ENCODE peak calls at places on chromosome 10, in four cellular contexts. J, L, U and D are unnamed samples. For H3K4me1 and H3K36me3, the result is how much of the 10 kb centered on the place peaks cover.

GRCh38 chr10:6314620-6315205 is 112.0 kb downstream of the PFKFB3 start:
- DNase-seq in J (no peak), U (no peak), L (no peak), D (no peak)

GRCh38 chr10:119233123-119233820 is 25.9 kb downstream of the GRK5 start:
- DNase-seq in L (no peak), U (no peak), J (no peak), D (no peak)

GRCh38 chr10:126839094-126839761 is 66.0 kb upstream of the DOCK1 start:
- DNase-seq in L (no peak), U (no peak), J (no peak), D (no peak)

GRCh38 chr10:16909271-16909767 is 92.1 kb upstream of the RSU1 start:
- DNase-seq in L (no peak), U (peak), J (no peak), D (no peak)

GRCh38 chr10:27454837-27455236 is 49.3 kb upstream of the RAB18 start:
- DNase-seq in J (no peak), L (no peak), U (no peak), D (no peak)

GRCh38 chr10:126639084-126639483 is 31.4 kb downstream of the C10orf90 start:
- DNase-seq in J (no peak), L (no peak), U (no peak), D (no peak)

GRCh38 chr10:49055231-49055850 is 60.0 kb downstream of the VSTM4 start:
- DNase-seq in J (no peak), L (no peak), U (peak), D (peak)

GRCh38 chr10:72186213-72186612 is 29.6 kb upstream of the ANAPC16 start:
- DNase-seq in J (no peak), U (no peak), L (no peak), D (peak)

GRCh38 chr10:63257784-63258183 is 124.7 kb downstream of the NRBF2 start:
- DNase-seq in U (no peak), J (no peak), L (no peak), D (no peak)
- H3K4me1 ChIP-seq in U (under half), J (under half), L (half or more), D (half or more)

DNA sequence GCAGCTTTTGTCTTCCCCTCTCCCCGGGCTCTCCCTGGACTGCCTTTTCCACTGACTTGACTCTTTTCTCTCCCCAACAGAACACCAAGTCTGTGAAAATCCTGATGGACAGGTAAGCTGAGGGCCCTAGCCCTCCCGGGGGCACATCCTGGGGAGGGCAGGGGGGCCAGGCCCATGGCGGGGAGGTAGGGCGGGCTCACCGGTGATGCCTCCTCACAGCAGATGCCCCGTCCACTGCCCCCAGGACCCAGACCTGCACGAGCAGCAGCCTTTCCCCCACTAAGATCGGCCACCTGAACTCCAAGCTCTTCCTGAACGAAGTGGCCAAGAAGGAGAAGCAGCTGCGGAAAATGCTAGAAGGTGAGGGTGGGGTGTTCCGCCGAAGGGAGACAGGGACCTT is 11.7 kb downstream of the TRIM8 start:
- DNase-seq in J (no peak), U (no peak), L (no peak), D (no peak)
- H3K36me3 ChIP-seq in J (half or more), U (under half), L (under half), D (half or more)

DNA sequence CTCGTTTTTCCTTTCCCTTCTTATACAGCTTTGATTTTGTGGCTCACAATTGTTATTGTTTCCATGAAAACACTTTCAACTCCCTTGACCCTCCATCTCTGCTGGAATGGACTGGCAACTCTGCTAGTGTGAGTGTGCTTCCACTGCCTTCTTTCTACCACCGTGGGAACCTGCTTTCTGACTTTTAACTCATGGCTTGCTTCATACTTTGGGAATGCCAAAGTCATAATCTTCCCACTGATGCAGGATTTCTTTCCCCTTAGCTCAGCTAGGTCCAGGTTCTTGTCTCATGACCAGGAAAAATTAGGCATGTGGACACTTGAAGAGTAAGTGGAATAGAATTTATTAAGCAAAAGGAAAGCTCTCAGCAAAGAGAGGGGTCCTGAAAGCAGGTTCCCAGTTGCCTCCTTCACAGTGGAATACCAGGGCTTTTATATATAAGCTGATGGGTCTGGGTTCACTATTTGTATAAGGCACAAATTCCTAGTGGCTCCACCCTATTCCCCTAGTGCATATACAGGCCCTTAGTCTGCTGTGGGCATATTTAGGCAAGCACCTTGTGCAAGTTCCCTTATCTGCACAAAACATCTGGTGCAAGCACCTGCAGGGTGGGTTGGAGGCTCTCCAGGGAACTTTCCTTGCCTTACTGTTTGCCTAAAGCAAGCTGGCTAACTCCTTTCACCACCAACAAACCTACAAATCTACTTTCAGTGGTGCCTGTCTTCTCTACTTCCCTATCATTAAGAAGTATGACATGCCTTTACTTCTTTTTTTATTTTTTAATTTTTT is 119.5 kb downstream of the CFAP58 start:
- DNase-seq in J (no peak), U (no peak), L (no peak), D (no peak)
- H3K4me1 ChIP-seq in J (under half), U (under half), L (under half), D (under half)

GRCh38 chr10:68502846-68503245 is 24.5 kb downstream of the SLC25A16 start:
- DNase-seq in U (no peak), J (no peak), L (no peak), D (no peak)
- H3K36me3 ChIP-seq in U (under half), J (under half), L (under half), D (half or more)

DNA sequence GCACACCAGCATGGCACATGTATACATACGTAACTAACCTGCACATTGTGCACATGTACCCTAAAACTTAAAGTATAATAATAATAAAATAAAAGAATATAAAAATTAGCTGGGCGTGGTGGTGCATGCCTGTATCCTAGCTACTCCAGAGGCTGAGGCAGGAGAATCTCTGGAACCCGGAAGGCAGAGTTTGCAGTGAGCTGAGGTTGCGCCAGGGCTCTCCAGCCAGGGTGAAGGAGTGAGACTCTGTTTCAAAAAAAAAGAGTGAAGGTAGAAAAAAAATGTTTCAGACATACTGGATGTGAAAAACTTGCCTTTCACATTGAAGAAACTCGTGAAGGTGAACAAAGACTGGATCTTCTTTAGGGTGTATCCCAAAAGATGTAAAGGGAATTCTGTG is 26.7 kb downstream of the TSPAN14 start:
- DNase-seq in U (no peak), L (peak), J (no peak), D (no peak)
- H3K4me1 ChIP-seq in U (under half), L (under half), J (under half), D (under half)

GRCh38 chr10:35040761-35041501 is 49.2 kb downstream of the CUL2 start:
- DNase-seq in U (no peak), J (no peak), L (no peak), D (peak)
- H3K36me3 ChIP-seq in U (half or more), J (half or more), L (under half), D (under half)

GRCh38 chr10:609868-610545 is 79.5 kb downstream of the DIP2C start:
- DNase-seq in J (no peak), L (peak), U (no peak), D (no peak)
- H3K4me1 ChIP-seq in J (under half), L (half or more), U (under half), D (under half)